ENCODE peak calls at places on chromosome 1, in six cellular contexts. Y, C, P, J, D and W are unnamed samples.

GRCh38 chr1:86156571-86157455 is at the start of gene COL24A1:
- DNase-seq in J (peak; percentile 24), P (peak; percentile 6), C (peak; percentile 14), Y (no peak), D (no peak), W (no peak)

GRCh38 chr1:224784606-224785328 is 144.7 kb upstream of the DNAH14 start:
- DNase-seq in C (no peak), P (no peak), J (no peak), D (no peak), Y (no peak), W (no peak)

GRCh38 chr1:43329995-43330751 is 7.4 kb upstream of the MPL start:
- DNase-seq in P (peak; percentile 97), Y (no peak), C (no peak), J (peak; percentile 89), D (no peak), W (no peak)

GRCh38 chr1:30866594-30866993 is 42.0 kb downstream of the SDC3 start:
- DNase-seq in P (no peak), D (no peak), J (no peak), Y (no peak), C (no peak), W (no peak)

GRCh38 chr1:88650676-88651418 is 33.2 kb upstream of the PKN2 start:
- DNase-seq in C (no peak), D (no peak), P (no peak), Y (no peak), J (no peak), W (no peak)

GRCh38 chr1:212561501-212561931 is 47.0 kb upstream of the ATF3 start:
- DNase-seq in Y (no peak), J (peak; percentile 12), D (peak; percentile 64), P (no peak), C (no peak), W (no peak)

GRCh38 chr1:21337459-21337930 is 47.2 kb upstream of the ECE1 start:
- DNase-seq in J (no peak), Y (no peak), D (no peak), P (no peak), C (no peak), W (no peak)

GRCh38 chr1:111992396-111992985 is 3.0 kb upstream of the KCND3 start:
- DNase-seq in Y (no peak), P (no peak), C (no peak), J (no peak), D (no peak), W (no peak)

GRCh38 chr1:160114085-160114484 is 1.5 kb upstream of the ATP1A2 start:
- DNase-seq in P (no peak), J (no peak), C (no peak), Y (no peak), D (no peak), W (no peak)

GRCh38 chr1:228464487-228464983 is 22.6 kb upstream of the RNF187 start:
- DNase-seq in P (no peak), J (peak; percentile 81), D (no peak), Y (no peak), C (peak; percentile 69), W (peak; percentile 50)

GRCh38 chr1:153565529-153566374 is at the start of gene S100A2:
- DNase-seq in D (peak; percentile 92), Y (peak; percentile 40), J (peak; percentile 84), P (no peak), C (peak; percentile 55), W (peak; percentile 46)

GRCh38 chr1:116770625-116771024 is 16.4 kb downstream of the CD2 start:
- DNase-seq in P (no peak), Y (no peak), C (no peak), J (no peak), D (no peak), W (no peak)

GRCh38 chr1:194104247-194104844 is 917.9 kb upstream of the B3GALT2 start:
- DNase-seq in P (no peak), J (no peak), Y (peak; percentile 28), C (no peak), D (no peak), W (no peak)

GRCh38 chr1:154747841-154748766 is 122.0 kb downstream of the KCNN3 start:
- DNase-seq in Y (no peak), P (no peak), D (no peak), J (no peak), C (peak; percentile 48), W (no peak)

GRCh38 chr1:115040501-115040900 is 10.9 kb downstream of the TSHB start:
- DNase-seq in Y (no peak), D (no peak), J (no peak), C (no peak), P (no peak), W (no peak)

GRCh38 chr1:51294566-51295184 is 35.7 kb downstream of the TTC39A start:
- DNase-seq in D (no peak), C (no peak), J (no peak), Y (no peak), P (peak; percentile 56), W (peak; percentile 20)

GRCh38 chr1:38586993-38587646 is 272.5 kb downstream of the RRAGC start:
- DNase-seq in J (peak; percentile 41), D (peak; percentile 24), P (peak; percentile 87), C (peak; percentile 36), Y (peak; percentile 26), W (peak; percentile 46)

GRCh38 chr1:97137862-97138514 is 416.4 kb downstream of the PTBP2 start:
- DNase-seq in D (peak; percentile 37), C (peak; percentile 10), Y (peak; percentile 22), J (peak; percentile 95), P (no peak), W (no peak)

GRCh38 chr1:90973897-90974798 is 47.7 kb downstream of the ZNF644 start:
- DNase-seq in Y (no peak), D (no peak), J (peak; percentile 28), C (no peak), P (peak; percentile 11), W (no peak)

GRCh38 chr1:51912881-51913280 is 34.4 kb upstream of the NRDC start:
- DNase-seq in P (no peak), J (no peak), Y (no peak), D (no peak), C (no peak), W (no peak)

GRCh38 chr1:171877711-171878110 is 36.4 kb downstream of the DNM3 start:
- DNase-seq in P (no peak), C (no peak), D (no peak), Y (no peak), J (no peak), W (no peak)

GRCh38 chr1:920008-920407 is 3.7 kb upstream of the SAMD11 start:
- DNase-seq in P (no peak), J (no peak), D (no peak), Y (no peak), C (no peak), W (no peak)

GRCh38 chr1:26072305-26072704 is 4.9 kb upstream of the TRIM63 start:
- DNase-seq in D (no peak), P (no peak), J (no peak), Y (no peak), C (no peak), W (peak; percentile 70)

GRCh38 chr1:81305997-81306452 is 494.7 kb upstream of the ADGRL2 start:
- DNase-seq in J (peak; percentile 65), Y (no peak), P (no peak), D (no peak), C (no peak), W (no peak)

GRCh38 chr1:201290551-201290950 is 7.2 kb downstream of the PKP1 start:
- DNase-seq in D (no peak), P (no peak), Y (no peak), J (no peak), C (no peak), W (no peak)

GRCh38 chr1:75615664-75616435 is 4.9 kb upstream of the SLC44A5 start:
- DNase-seq in C (peak; percentile 6), D (no peak), P (peak; percentile 24), J (peak; percentile 74), Y (no peak), W (peak; percentile 28)

DNA sequence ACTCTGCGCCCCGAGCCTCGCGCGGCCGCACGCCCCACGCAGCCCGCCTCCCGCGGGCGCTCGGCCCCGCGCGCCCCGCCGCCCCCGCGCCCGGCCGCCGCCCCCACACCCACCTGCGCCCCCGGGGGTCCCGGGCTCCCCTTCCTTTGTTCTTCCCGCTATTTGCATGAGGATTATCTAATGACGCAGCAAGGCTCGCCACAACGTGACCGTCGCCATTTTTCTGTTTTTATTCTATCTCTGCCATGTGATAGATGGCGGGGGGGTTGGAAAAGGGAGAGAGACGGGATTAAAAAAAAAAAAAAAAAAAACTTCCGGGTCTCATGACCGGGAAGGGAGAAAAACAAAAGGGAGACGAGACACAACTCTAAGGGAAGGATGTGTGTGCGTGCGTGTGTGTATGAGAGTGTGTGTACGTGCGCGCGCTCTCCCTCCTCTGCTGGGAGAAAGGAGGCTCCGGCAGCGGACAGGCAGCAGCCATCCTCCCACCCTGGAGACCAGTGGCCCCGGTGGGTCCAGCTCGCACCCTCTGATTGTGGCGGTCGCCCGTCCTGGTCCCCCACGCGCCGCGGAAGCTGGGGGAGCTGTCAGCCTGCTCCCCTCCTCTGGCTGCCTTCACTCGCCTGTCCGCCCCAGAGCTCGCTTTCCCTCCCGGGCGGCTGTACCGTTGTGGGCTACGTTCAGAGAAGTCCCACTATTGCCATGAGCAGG is 80.4 kb upstream of the AK4 start:
- DNase-seq in P (peak; percentile 76), D (peak; percentile 46), J (peak; percentile 84), C (peak; percentile 71), Y (peak; percentile 29), W (peak; percentile 66)
- TF ChIP-seq POLR2AphosphoS5 in P (no peak), D (peak; percentile 50), J (no peak), C (peak; percentile 73), Y (no peak), W (peak; percentile 41)

GRCh38 chr1:245771521-245772281 is 616.9 kb downstream of the KIF26B start:
- DNase-seq in P (no peak), J (no peak), Y (no peak), C (no peak), D (no peak), W (no peak)
- TF ChIP-seq POLR2AphosphoS5 in P (no peak), J (no peak), Y (no peak), C (no peak), D (no peak), W (no peak)

GRCh38 chr1:155856975-155857930 is at the start of gene GON4L:
- DNase-seq in J (peak; percentile 95), P (peak; percentile 78), C (peak; percentile 91), Y (peak; percentile 85), D (peak; percentile 87), W (peak; percentile 91)

GRCh38 chr1:155859881-155860841 is 794 bp downstream of the SYT11 start:
- DNase-seq in Y (peak; percentile 18), J (peak; percentile 88), P (peak; percentile 83), C (peak; percentile 55), D (no peak), W (peak; percentile 33)

GRCh38 chr1:155860939-155861496 is 1.7 kb downstream of the SYT11 start:
- DNase-seq in Y (no peak), P (no peak), C (no peak), D (no peak), J (peak; percentile 45), W (no peak)

GRCh38 chr1:155858805-155859233 is 548 bp upstream of the SYT11 start:
- DNase-seq in C (peak; percentile 16), D (no peak), P (no peak), Y (no peak), J (no peak), W (no peak)

GRCh38 chr1:155859234-155859829 is at the start of gene SYT11:
- DNase-seq in P (peak; percentile 97), D (peak; percentile 91), J (peak; percentile 95), Y (peak; percentile 94), C (peak; percentile 96), W (peak; percentile 95)
- TF ChIP-seq POLR2AphosphoS5 in P (no peak), D (peak; percentile 30), J (no peak), Y (peak; percentile 49), C (no peak), W (peak; percentile 52)

GRCh38 chr1:231013391-231014015 is 26.6 kb downstream of the FAM89A start:
- DNase-seq in C (no peak), Y (no peak), P (no peak), J (no peak), D (no peak), W (no peak)
- TF ChIP-seq POLR2AphosphoS5 in C (no peak), Y (no peak), P (no peak), J (no peak), D (no peak), W (no peak)